ENCODE peak calls at places on chromosomes 3 and 15, in four cellular contexts. One of them, this sample, is unnamed.

GRCh38 chr15:58962136-58962535 is 25.3 kb upstream of the RNF111 start:
- DNase-seq in RWPE1: no peak
- DNase-seq in NCI-H460: no peak
- DNase-seq in activated T-cell treated with anti-CD3 and anti-CD28 coated beads for 1 hour: no peak
- DNase-seq in this sample: no peak

GRCh38 chr15:40104865-40105516 is 3.7 kb downstream of the BMF start:
- DNase-seq in RWPE1: peak; percentile 89
- DNase-seq in NCI-H460: peak; percentile 75
- DNase-seq in activated T-cell treated with anti-CD3 and anti-CD28 coated beads for 1 hour: peak; percentile 74
- DNase-seq in this sample: peak; percentile 78

GRCh38 chr3:127986803-127987202 is 65.4 kb upstream of the SEC61A1 start:
- DNase-seq in activated T-cell treated with anti-CD3 and anti-CD28 coated beads for 1 hour: no peak
- DNase-seq in RWPE1: no peak
- DNase-seq in NCI-H460: no peak
- DNase-seq in this sample: no peak

GRCh38 chr3:66554178-66554577 is 53.4 kb upstream of the LRIG1 start:
- DNase-seq in NCI-H460: peak; percentile 41
- DNase-seq in activated T-cell treated with anti-CD3 and anti-CD28 coated beads for 1 hour: no peak
- DNase-seq in RWPE1: no peak
- DNase-seq in this sample: no peak

GRCh38 chr3:160225181-160226025 is at the start of gene C3orf80:
- DNase-seq in RWPE1: peak; percentile 30
- DNase-seq in activated T-cell treated with anti-CD3 and anti-CD28 coated beads for 1 hour: peak; percentile 22
- DNase-seq in NCI-H460: peak; percentile 3
- DNase-seq in this sample: no peak

GRCh38 chr15:62658498-62658897 is 384.0 kb upstream of the TPM1 start:
- DNase-seq in NCI-H460: no peak
- DNase-seq in activated T-cell treated with anti-CD3 and anti-CD28 coated beads for 1 hour: no peak
- DNase-seq in RWPE1: peak; percentile 8
- DNase-seq in this sample: no peak

GRCh38 chr15:49902791-49903481 is 216.1 kb downstream of the ATP8B4 start:
- DNase-seq in activated T-cell treated with anti-CD3 and anti-CD28 coated beads for 1 hour: no peak
- DNase-seq in RWPE1: no peak
- DNase-seq in NCI-H460: peak; percentile 75
- DNase-seq in this sample: no peak

GRCh38 chr15:58329781-58330467 is 101.9 kb upstream of the LIPC start:
- DNase-seq in RWPE1: no peak
- DNase-seq in NCI-H460: no peak
- DNase-seq in activated T-cell treated with anti-CD3 and anti-CD28 coated beads for 1 hour: no peak
- DNase-seq in this sample: no peak

GRCh38 chr3:156135921-156136655 is 15.7 kb downstream of the KCNAB1 start:
- DNase-seq in activated T-cell treated with anti-CD3 and anti-CD28 coated beads for 1 hour: no peak
- DNase-seq in NCI-H460: no peak
- DNase-seq in RWPE1: no peak
- DNase-seq in this sample: no peak

GRCh38 chr3:59469948-59470723 is 420.3 kb upstream of the CFAP20DC start:
- DNase-seq in RWPE1: peak; percentile 20
- DNase-seq in activated T-cell treated with anti-CD3 and anti-CD28 coated beads for 1 hour: no peak
- DNase-seq in NCI-H460: no peak
- DNase-seq in this sample: no peak

GRCh38 chr3:150015906-150016305 is 45.2 kb upstream of the PFN2 start:
- DNase-seq in NCI-H460: no peak
- DNase-seq in RWPE1: no peak
- DNase-seq in activated T-cell treated with anti-CD3 and anti-CD28 coated beads for 1 hour: no peak
- DNase-seq in this sample: no peak

GRCh38 chr15:40941528-40942336 is 11.5 kb upstream of the CHAC1 start:
- DNase-seq in NCI-H460: peak; percentile 58
- DNase-seq in RWPE1: peak; percentile 80
- DNase-seq in activated T-cell treated with anti-CD3 and anti-CD28 coated beads for 1 hour: peak; percentile 56
- DNase-seq in this sample: peak; percentile 57

GRCh38 chr3:198032445-198032936 is 72.5 kb downstream of the LMLN start:
- DNase-seq in NCI-H460: no peak
- DNase-seq in RWPE1: no peak
- DNase-seq in activated T-cell treated with anti-CD3 and anti-CD28 coated beads for 1 hour: no peak
- DNase-seq in this sample: no peak

GRCh38 chr3:43766672-43767465 is 76.1 kb downstream of the ABHD5 start:
- DNase-seq in activated T-cell treated with anti-CD3 and anti-CD28 coated beads for 1 hour: no peak
- DNase-seq in RWPE1: peak; percentile 63
- DNase-seq in NCI-H460: no peak
- DNase-seq in this sample: no peak

GRCh38 chr15:79629687-79630086 is 197.6 kb downstream of the MINAR1 start:
- DNase-seq in NCI-H460: no peak
- DNase-seq in RWPE1: no peak
- DNase-seq in activated T-cell treated with anti-CD3 and anti-CD28 coated beads for 1 hour: no peak
- DNase-seq in this sample: no peak

GRCh38 chr3:3134750-3135448 is 8.2 kb downstream of the TRNT1 start:
- DNase-seq in NCI-H460: no peak
- DNase-seq in activated T-cell treated with anti-CD3 and anti-CD28 coated beads for 1 hour: no peak
- DNase-seq in RWPE1: no peak
- DNase-seq in this sample: no peak

GRCh38 chr3:107662109-107662477 is 139.3 kb downstream of the BBX start:
- DNase-seq in RWPE1: peak; percentile 13
- DNase-seq in activated T-cell treated with anti-CD3 and anti-CD28 coated beads for 1 hour: no peak
- DNase-seq in NCI-H460: no peak
- DNase-seq in this sample: no peak

This sample was measured in T-helper 9 cell.